ENCODE peak calls at places on chromosomes 1 and 21, in five cellular contexts. A, L, V, C and O are unnamed samples.

GRCh38 chr1:241485145-241485544 is 34.4 kb downstream of the FH start:
- DNase-seq in A (no peak), L (no peak), V (no peak), C (no peak), O (no peak)

GRCh38 chr1:161227196-161227871 is 1.5 kb downstream of the TOMM40L start:
- DNase-seq in A (peak), L (peak), V (peak), C (peak), O (peak)

GRCh38 chr1:113321761-113322387 is 68.4 kb upstream of the MAGI3 start:
- DNase-seq in A (peak), L (no peak), V (no peak), C (no peak), O (no peak)

GRCh38 chr1:61055110-61055614 is 27.2 kb upstream of the NFIA start:
- DNase-seq in A (peak), L (no peak), V (no peak), C (no peak), O (no peak)

GRCh38 chr21:34592120-34592561 is 22.8 kb downstream of the RCAN1 start:
- DNase-seq in A (peak), L (no peak), V (no peak), C (no peak), O (no peak)

GRCh38 chr1:237799762-237800474 is 90.8 kb downstream of the ZP4 start:
- DNase-seq in A (peak), L (peak), V (peak), C (peak), O (peak)

GRCh38 chr1:6245869-6246496 is 2.0 kb downstream of the HES3 start:
- DNase-seq in A (no peak), L (no peak), V (peak), C (peak), O (no peak)

GRCh38 chr1:119080586-119080985 is 59.9 kb downstream of the WARS2 start:
- DNase-seq in A (peak), L (peak), V (no peak), C (peak), O (no peak)

GRCh38 chr1:119964673-119965363 is 68.5 kb upstream of the ADAM30 start:
- DNase-seq in A (peak), L (no peak), V (no peak), C (no peak), O (no peak)

GRCh38 chr1:232643227-232643626 is 13.3 kb upstream of the SIPA1L2 start:
- DNase-seq in A (no peak), L (no peak), V (no peak), C (no peak), O (no peak)

GRCh38 chr1:191582169-191582568 is 576.1 kb upstream of the RGS18 start:
- DNase-seq in A (no peak), L (no peak), V (no peak), C (no peak), O (no peak)

GRCh38 chr1:37393173-37393572 is 81.2 kb upstream of the ZC3H12A start:
- DNase-seq in A (no peak), L (no peak), V (no peak), C (no peak), O (no peak)

GRCh38 chr1:160127865-160128523 is 12.4 kb downstream of the ATP1A2 start:
- DNase-seq in A (peak), L (no peak), V (no peak), C (no peak), O (no peak)

GRCh38 chr1:180228648-180229482 is 1.2 kb upstream of the LHX4 start:
- DNase-seq in A (no peak), L (no peak), V (no peak), C (peak), O (no peak)

GRCh38 chr1:183780159-183780558 is 24.8 kb upstream of the RGL1 start:
- DNase-seq in A (no peak), L (no peak), V (no peak), C (no peak), O (no peak)

GRCh38 chr1:97820470-97821188 is 100.2 kb downstream of the DPYD start:
- DNase-seq in A (peak), L (peak), V (no peak), C (no peak), O (no peak)

GRCh38 chr1:65189716-65190115 is 41.7 kb downstream of the AK4 start:
- DNase-seq in A (no peak), L (no peak), V (no peak), C (no peak), O (no peak)

GRCh38 chr1:164771568-164772350 is 212.8 kb downstream of the PBX1 start:
- DNase-seq in A (peak), L (peak), V (peak), C (peak), O (no peak)

GRCh38 chr1:85502625-85503083 is 37.7 kb upstream of the DDAH1 start:
- DNase-seq in A (peak), L (peak), V (peak), C (peak), O (no peak)

GRCh38 chr1:186722711-186723309 is 42.6 kb upstream of the PTGS2 start:
- DNase-seq in A (peak), L (no peak), V (peak), C (no peak), O (no peak)

GRCh38 chr1:53256744-53257453 is 18.6 kb upstream of the MAGOH start:
- DNase-seq in A (no peak), L (no peak), V (no peak), C (no peak), O (no peak)

GRCh38 chr21:27206368-27206982 is 239.6 kb upstream of the ADAMTS5 start:
- DNase-seq in A (no peak), L (no peak), V (no peak), C (peak), O (no peak)

GRCh38 chr1:180631197-180631765 is 541 bp upstream of the XPR1 start:
- DNase-seq in A (no peak), L (no peak), V (no peak), C (no peak), O (no peak)

GRCh38 chr1:231971397-231972233 is 345.0 kb downstream of the DISC1 start:
- DNase-seq in A (peak), L (peak), V (no peak), C (no peak), O (no peak)

GRCh38 chr1:24107462-24108225 is 4.3 kb downstream of the MYOM3 start:
- DNase-seq in A (peak), L (no peak), V (no peak), C (no peak), O (no peak)

GRCh38 chr1:78113156-78113916 is 67.6 kb downstream of the GIPC2 start:
- DNase-seq in A (no peak), L (peak), V (no peak), C (no peak), O (no peak)

GRCh38 chr1:168279253-168279652 is 1.4 kb upstream of the TBX19 start:
- DNase-seq in A (no peak), L (no peak), V (no peak), C (no peak), O (no peak)

GRCh38 chr1:202289009-202289408 is 52.7 kb downstream of the UBE2T start:
- DNase-seq in A (no peak), L (no peak), V (no peak), C (no peak), O (no peak)

GRCh38 chr1:53601867-53602266 is 137.1 kb downstream of the GLIS1 start:
- DNase-seq in A (no peak), L (no peak), V (no peak), C (no peak), O (no peak)

GRCh38 chr21:37915941-37916794 is at the start of gene KCNJ6:
- DNase-seq in A (peak), L (peak), V (peak), C (peak), O (no peak)

GRCh38 chr1:213050745-213051126 is 305 bp upstream of the RPS6KC1 start:
- DNase-seq in A (no peak), L (no peak), V (no peak), C (no peak), O (no peak)

GRCh38 chr1:225451840-225452515 is 24.1 kb upstream of the LBR start:
- DNase-seq in A (no peak), L (no peak), V (no peak), C (no peak), O (no peak)

GRCh38 chr1:54413295-54413694 is 7.1 kb upstream of the SSBP3 start:
- DNase-seq in A (peak), L (no peak), V (no peak), C (no peak), O (no peak)

GRCh38 chr1:109782514-109782913 is 18.8 kb upstream of the EPS8L3 start:
- DNase-seq in A (peak), L (no peak), V (no peak), C (peak), O (no peak)

GRCh38 chr1:156543066-156543465 is 29.3 kb downstream of the IQGAP3 start:
- DNase-seq in A (no peak), L (no peak), V (no peak), C (no peak), O (no peak)

GRCh38 chr1:153933420-153933819 is 10.6 kb upstream of the GATAD2B start:
- DNase-seq in A (no peak), L (no peak), V (no peak), C (no peak), O (no peak)

DNA sequence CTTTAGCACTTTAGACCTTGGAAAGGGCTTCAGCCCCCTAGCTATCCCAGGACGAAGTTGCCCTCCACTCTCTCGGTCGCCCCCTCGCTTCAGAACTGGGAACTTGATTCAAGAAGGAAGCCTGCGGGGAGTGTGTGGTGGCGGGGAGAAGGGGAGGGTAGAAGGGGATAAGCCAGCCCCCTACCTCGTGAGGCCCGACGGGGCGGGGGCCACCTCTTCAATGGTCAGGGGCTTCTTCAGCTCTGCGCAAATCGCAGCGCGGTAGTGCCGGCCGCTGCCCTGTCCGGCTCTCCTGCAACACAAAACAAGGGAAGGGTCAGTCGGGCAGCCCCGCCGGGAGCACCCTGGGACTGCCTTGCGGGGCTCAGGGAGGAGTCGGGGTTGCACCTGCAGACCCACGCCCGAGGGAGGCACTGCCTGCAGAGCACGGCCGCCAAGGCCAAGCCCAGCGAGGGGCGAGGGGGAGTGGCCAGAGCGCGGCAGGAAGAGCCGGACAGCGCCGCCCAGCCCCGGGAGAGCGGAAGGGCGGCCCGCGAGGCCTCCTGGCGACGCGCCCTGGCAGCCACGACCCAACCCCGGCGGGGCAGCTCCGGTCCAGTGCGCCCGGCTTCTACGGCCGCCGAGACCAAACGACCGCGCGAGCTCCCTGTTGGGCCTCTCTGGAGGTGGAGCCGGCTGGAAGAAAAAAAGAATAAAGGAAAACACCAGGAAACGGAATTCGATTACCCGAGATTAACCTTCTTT is 56.2 kb upstream of the RASAL2 start:
- DNase-seq in A (peak), L (peak), V (peak), C (peak), O (no peak)
- TF ChIP-seq CTCF in A (peak), L (peak), V (no peak), C (peak), O (no peak)

GRCh38 chr1:203351037-203351625 is at the start of gene FMOD:
- DNase-seq in A (peak), L (no peak), V (no peak), C (peak), O (no peak)
- TF ChIP-seq CTCF in A (peak), L (peak), V (no peak), C (no peak), O (no peak)

GRCh38 chr1:236137285-236137852 is 5.0 kb upstream of the GPR137B start:
- DNase-seq in A (no peak), L (no peak), V (no peak), C (no peak), O (no peak)
- TF ChIP-seq CTCF in A (no peak), L (peak), V (no peak), C (no peak), O (no peak)

DNA sequence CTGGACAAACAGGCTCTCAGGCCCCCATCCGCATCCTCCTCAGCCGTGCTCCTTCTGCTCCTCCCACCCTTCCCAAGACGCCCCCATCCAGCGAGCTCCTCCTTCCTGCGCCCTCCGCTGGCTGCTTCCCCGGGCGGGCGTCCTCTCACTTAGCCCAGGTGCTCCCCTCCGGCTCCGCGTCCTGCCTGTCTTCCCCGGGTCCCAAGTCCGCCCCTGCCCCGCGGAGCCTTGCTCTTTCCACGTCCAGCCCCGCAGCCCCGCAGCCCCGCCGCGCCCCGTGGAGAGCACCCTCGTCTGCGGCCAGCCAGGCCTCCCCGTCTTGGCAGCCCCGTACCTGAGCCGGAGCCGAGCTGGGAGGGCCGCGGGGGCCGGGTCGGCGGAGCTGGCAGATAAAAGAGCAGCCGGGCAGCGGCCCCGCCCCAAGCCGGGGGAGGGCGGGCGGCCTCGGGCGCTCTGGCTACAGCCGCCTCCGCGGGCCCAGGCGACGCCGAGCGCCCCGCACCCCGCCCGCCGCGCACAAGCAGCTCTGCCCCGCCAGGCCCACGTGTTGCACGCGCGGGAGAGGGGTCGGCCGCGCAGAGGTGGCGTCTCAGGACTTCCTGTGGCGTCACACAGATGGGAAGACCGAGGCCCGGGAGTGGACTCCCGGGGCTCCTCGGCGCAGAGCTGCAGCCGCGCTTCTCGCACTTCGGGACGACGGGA is at the start of gene PAQR7:
- DNase-seq in A (peak), L (peak), V (peak), C (peak), O (peak)
- TF ChIP-seq CTCF in A (no peak), L (peak), V (no peak), C (no peak), O (no peak)

GRCh38 chr1:204680051-204680450 is 5.5 kb downstream of the LRRN2 start:
- DNase-seq in A (no peak), L (no peak), V (no peak), C (no peak), O (no peak)

GRCh38 chr1:204677864-204678263 is 7.7 kb downstream of the LRRN2 start:
- DNase-seq in A (no peak), L (no peak), V (no peak), C (no peak), O (no peak)

GRCh38 chr1:204683284-204684205 is 2.0 kb downstream of the LRRN2 start:
- DNase-seq in A (no peak), L (no peak), V (no peak), C (no peak), O (no peak)

GRCh38 chr1:204680461-204680860 is 5.1 kb downstream of the LRRN2 start:
- DNase-seq in A (no peak), L (no peak), V (no peak), C (no peak), O (no peak)

GRCh38 chr1:204678721-204679455 is 6.7 kb downstream of the LRRN2 start:
- DNase-seq in A (no peak), L (no peak), V (no peak), C (no peak), O (no peak)
- TF ChIP-seq CTCF in A (no peak), L (no peak), V (no peak), C (no peak), O (no peak)

GRCh38 chr1:235835226-235835625 is 31.5 kb downstream of the LYST start:
- DNase-seq in A (peak), L (no peak), V (no peak), C (no peak), O (no peak)
- TF ChIP-seq CTCF in A (no peak), L (no peak), V (no peak), C (no peak), O (no peak)

GRCh38 chr1:234478481-234479309 is at the start of gene TARBP1:
- DNase-seq in A (peak), L (peak), V (peak), C (peak), O (peak)
- TF ChIP-seq CTCF in A (peak), L (peak), V (no peak), C (no peak), O (no peak)

GRCh38 chr1:75234499-75235064 is 100.4 kb downstream of the LHX8 start:
- DNase-seq in A (no peak), L (no peak), V (no peak), C (no peak), O (no peak)

DNA sequence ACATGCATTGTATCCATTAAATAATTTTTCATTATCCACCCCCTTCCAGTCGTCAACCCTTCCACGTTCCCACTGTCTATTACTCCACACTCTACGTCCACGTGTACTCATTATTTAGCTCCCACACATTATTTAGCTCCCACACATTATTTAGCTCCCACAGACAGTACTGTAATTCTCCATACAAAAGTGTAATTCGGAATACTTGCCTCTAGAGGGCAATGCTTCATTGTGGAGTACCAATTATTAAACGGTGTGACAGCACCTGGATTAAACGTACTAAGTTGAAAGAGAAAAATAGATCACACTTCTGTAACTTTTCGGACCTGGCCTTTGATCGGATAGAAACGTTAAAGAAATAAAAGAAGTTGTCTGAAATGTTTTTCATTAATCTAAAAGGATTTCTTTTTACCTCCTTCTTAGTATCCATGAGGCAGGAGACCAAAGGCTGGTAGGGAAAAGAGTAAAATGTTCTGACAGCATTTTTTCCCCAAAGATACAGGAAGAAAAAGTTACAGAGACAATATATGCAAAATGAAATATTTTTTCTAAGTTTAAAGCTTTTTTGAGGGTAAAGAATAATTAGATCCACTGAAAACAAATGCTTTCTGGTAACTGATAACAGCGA is 99.2 kb downstream of the LHX8 start:
- DNase-seq in A (peak), L (peak), V (no peak), C (no peak), O (no peak)
- TF ChIP-seq CTCF in A (peak), L (peak), V (peak), C (peak), O (peak)

GRCh38 chr1:91243171-91243570 is 161.5 kb downstream of the HFM1 start:
- DNase-seq in A (no peak), L (no peak), V (no peak), C (no peak), O (no peak)

GRCh38 chr1:91245437-91245836 is 159.2 kb downstream of the HFM1 start:
- DNase-seq in A (no peak), L (no peak), V (no peak), C (no peak), O (no peak)

DNA sequence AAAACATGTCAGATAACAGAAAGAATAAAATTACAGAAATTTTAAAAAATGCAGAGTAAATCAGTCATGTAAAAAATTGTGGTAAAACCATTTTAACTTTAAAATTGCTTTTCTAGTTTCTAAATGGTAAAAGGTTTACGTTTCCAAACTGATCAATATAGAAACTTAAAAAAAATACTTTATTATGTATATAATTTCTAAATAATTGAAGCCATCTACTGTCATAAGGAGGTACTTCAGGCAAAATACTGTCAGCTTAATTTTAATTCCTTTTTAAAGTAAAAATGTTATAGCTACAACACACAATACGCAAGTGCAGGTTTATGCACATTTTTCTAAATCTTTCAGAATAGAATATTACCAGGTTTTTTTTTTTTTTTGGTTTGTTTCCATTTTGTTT is 159.9 kb downstream of the HFM1 start:
- DNase-seq in A (no peak), L (no peak), V (no peak), C (no peak), O (no peak)
- TF ChIP-seq CTCF in A (peak), L (no peak), V (peak), C (no peak), O (no peak)